ENCODE peak calls at places on chromosomes 5 and 9, in six cellular contexts. A is substantia nigra, E is cerebellar nuclear complex, R is HuH-7, T is Kasumi-1, G is ELF-1. P is an unnamed sample.
A peak's percentile ranks its signal among the peaks of the same experiment; 100 is the strongest.

GRCh38 chr9:134136117-134136996 is 475 bp downstream of the WDR5 start:
- DNase-seq in A (no peak), R (peak; percentile 50), G (peak; percentile 41), T (no peak), E (no peak), P (peak; percentile 63)

GRCh38 chr5:178232124-178232919 is at the start of gene PHYKPL:
- DNase-seq in A (peak; percentile 51), G (peak; percentile 74), R (peak; percentile 78), T (no peak), E (no peak), P (peak; percentile 89)

GRCh38 chr5:32498484-32498883 is 53.9 kb upstream of the ZFR start:
- DNase-seq in A (no peak), G (no peak), T (no peak), E (no peak), R (no peak), P (no peak)

GRCh38 chr5:132457371-132458225 is 33.0 kb downstream of the IRF1 start:
- DNase-seq in R (no peak), T (peak; percentile 89), E (no peak), A (no peak), G (no peak), P (no peak)

GRCh38 chr5:77935516-77936364 is 159.6 kb upstream of the TBCA start:
- DNase-seq in T (peak; percentile 82), G (no peak), A (no peak), E (no peak), R (no peak), P (no peak)

GRCh38 chr5:135174315-135175096 is 140.5 kb upstream of the PITX1 start:
- DNase-seq in R (no peak), E (no peak), T (no peak), G (peak; percentile 61), A (no peak), P (no peak)

GRCh38 chr9:37259906-37260305 is 139.5 kb downstream of the ZCCHC7 start:
- DNase-seq in T (no peak), R (no peak), E (no peak), G (no peak), A (no peak), P (no peak)

GRCh38 chr5:143968071-143968878 is 156.3 kb downstream of the HMHB1 start:
- DNase-seq in R (peak; percentile 10), T (peak; percentile 43), G (no peak), E (no peak), A (no peak), P (peak; percentile 60)

GRCh38 chr9:15155826-15156225 is 151.2 kb downstream of the TTC39B start:
- DNase-seq in A (no peak), E (no peak), T (no peak), R (no peak), G (no peak), P (peak; percentile 73)

GRCh38 chr5:142122116-142122515 is 13.5 kb downstream of the NDFIP1 start:
- DNase-seq in G (no peak), E (no peak), A (no peak), R (no peak), T (no peak), P (no peak)

P was measured in left kidney.